ENCODE peak calls at places on chromosome 12, in seven cellular contexts. F is psoas muscle, N is lower lobe of right lung, W is body of pancreas, V is heart right ventricle, L is adrenal gland, Y is AG09309. S is an unnamed sample.

GRCh38 chr12:93173178-93173957 is 204.4 kb upstream of the NUDT4 start:
- DNase-seq in V (no peak), Y (no peak), W (no peak), N (no peak), L (no peak), F (no peak), S (peak; percentile 42)

GRCh38 chr12:52336641-52337040 is 15.4 kb upstream of the KRT83 start:
- DNase-seq in N (no peak), Y (no peak), W (no peak), L (no peak), F (no peak), V (no peak), S (no peak)

GRCh38 chr12:7483343-7483742 is 20.2 kb downstream of the CD163 start:
- DNase-seq in Y (no peak), L (no peak), W (no peak), F (no peak), V (no peak), N (no peak), S (no peak)

GRCh38 chr12:117080707-117081141 is 18.5 kb downstream of the TESC start:
- DNase-seq in L (no peak), F (no peak), W (no peak), V (no peak), N (no peak), Y (no peak), S (no peak)

GRCh38 chr12:130253866-130254265 is 83.8 kb upstream of the PIWIL1 start:
- DNase-seq in W (peak; percentile 16), L (no peak), V (no peak), F (no peak), N (no peak), Y (no peak), S (no peak)

GRCh38 chr12:119713551-119714031 is 45.7 kb downstream of the PRKAB1 start:
- DNase-seq in L (no peak), V (no peak), Y (no peak), W (no peak), N (peak; percentile 73), F (no peak), S (no peak)

GRCh38 chr12:12716151-12716844 is 870 bp upstream of the CDKN1B start:
- DNase-seq in L (no peak), Y (no peak), V (no peak), F (no peak), W (no peak), N (no peak), S (peak; percentile 60)

GRCh38 chr12:74836567-74836966 is 298.9 kb downstream of the ATXN7L3B start:
- DNase-seq in N (no peak), V (no peak), F (no peak), L (no peak), W (no peak), Y (no peak), S (no peak)

GRCh38 chr12:44537354-44537753 is 338.8 kb downstream of the NELL2 start:
- DNase-seq in F (no peak), L (no peak), W (no peak), N (no peak), Y (no peak), V (no peak), S (no peak)

GRCh38 chr12:64585085-64585484 is 25.2 kb upstream of the RASSF3 start:
- DNase-seq in F (no peak), W (no peak), N (peak; percentile 51), L (no peak), Y (no peak), V (no peak), S (no peak)

GRCh38 chr12:96195845-96196451 is 1.8 kb downstream of the ELK3 start:
- DNase-seq in W (no peak), F (no peak), N (no peak), V (peak; percentile 27), L (no peak), Y (no peak), S (peak; percentile 76)

GRCh38 chr12:9731797-9732196 is 1.1 kb downstream of the CLECL1 start:
- DNase-seq in L (no peak), N (no peak), F (no peak), Y (no peak), W (no peak), V (no peak), S (no peak)

GRCh38 chr12:49783917-49784676 is 42.7 kb downstream of the TMBIM6 start:
- DNase-seq in L (no peak), F (peak; percentile 48), V (no peak), W (no peak), Y (peak; percentile 70), N (no peak), S (peak; percentile 53)

GRCh38 chr12:120093592-120094355 is 22.8 kb downstream of the RAB35 start:
- DNase-seq in N (no peak), Y (no peak), L (no peak), F (peak; percentile 47), V (no peak), W (no peak), S (no peak)

GRCh38 chr12:57899010-57899662 is 42.2 kb upstream of the ATP23 start:
- DNase-seq in W (no peak), Y (no peak), V (peak; percentile 43), N (no peak), L (peak; percentile 74), F (peak; percentile 83), S (peak; percentile 64)

GRCh38 chr12:106425061-106425706 is 67.6 kb downstream of the POLR3B start:
- DNase-seq in V (no peak), F (no peak), L (no peak), N (no peak), Y (no peak), W (no peak), S (no peak)

GRCh38 chr12:42936991-42937390 is 347.4 kb upstream of the PRICKLE1 start:
- DNase-seq in N (no peak), V (no peak), W (no peak), F (no peak), Y (no peak), L (no peak), S (no peak)

GRCh38 chr12:58925733-58926113 is 5.4 kb upstream of the LRIG3 start:
- DNase-seq in Y (no peak), F (no peak), N (no peak), L (no peak), W (no peak), V (no peak), S (no peak)

GRCh38 chr12:104171785-104172563 is 34.0 kb upstream of the NFYB start:
- DNase-seq in N (no peak), Y (no peak), F (no peak), V (no peak), W (no peak), L (no peak), S (no peak)

GRCh38 chr12:16299403-16299802 is 21.9 kb upstream of the SLC15A5 start:
- DNase-seq in V (no peak), N (no peak), L (no peak), Y (no peak), W (no peak), F (no peak), S (no peak)

GRCh38 chr12:118183711-118184110 is 47.8 kb downstream of the PEBP1 start:
- DNase-seq in F (no peak), V (no peak), L (no peak), Y (no peak), N (no peak), W (no peak), S (no peak)

GRCh38 chr12:131959641-131960589 is 10.2 kb downstream of the EP400 start:
- DNase-seq in V (no peak), F (no peak), W (no peak), Y (no peak), N (no peak), L (peak; percentile 38), S (no peak)

GRCh38 chr12:47977772-47978597 is 14.6 kb downstream of the TMEM106C start:
- DNase-seq in L (no peak), N (no peak), F (no peak), V (no peak), W (no peak), Y (no peak), S (no peak)

GRCh38 chr12:96143392-96143791 is 50.8 kb upstream of the ELK3 start:
- DNase-seq in N (no peak), Y (no peak), L (no peak), V (no peak), W (no peak), F (no peak), S (no peak)

GRCh38 chr12:8034802-8035201 is 2.3 kb downstream of the FOXJ2 start:
- DNase-seq in W (no peak), N (no peak), Y (no peak), L (no peak), F (no peak), V (no peak), S (no peak)

GRCh38 chr12:62689042-62689839 is 222.6 kb downstream of the MON2 start:
- DNase-seq in N (no peak), Y (no peak), W (no peak), V (no peak), L (no peak), F (no peak), S (no peak)

GRCh38 chr12:123150273-123150803 is 552 bp downstream of the PITPNM2 start:
- DNase-seq in F (peak; percentile 69), W (peak; percentile 45), V (peak; percentile 63), Y (no peak), L (peak; percentile 68), N (peak; percentile 59), S (no peak)

GRCh38 chr12:123149828-123150272 is 1.0 kb downstream of the PITPNM2 start:
- DNase-seq in F (no peak), Y (no peak), W (no peak), L (no peak), N (no peak), V (no peak), S (no peak)

GRCh38 chr12:123152823-123153222 is 1.9 kb upstream of the PITPNM2 start:
- DNase-seq in N (no peak), F (no peak), L (no peak), Y (no peak), V (no peak), W (no peak), S (no peak)

GRCh38 chr12:123151679-123152454 is 977 bp upstream of the PITPNM2 start:
- DNase-seq in L (no peak), N (no peak), F (no peak), Y (no peak), W (no peak), V (no peak), S (no peak)

GRCh38 chr12:123150804-123151678 is at the start of gene PITPNM2:
- DNase-seq in F (peak; percentile 81), N (peak; percentile 77), V (peak; percentile 74), W (peak; percentile 67), Y (no peak), L (peak; percentile 57), S (peak; percentile 46)
- TF ChIP-seq CTCF in F (peak; percentile 49), N (no peak), V (peak; percentile 42), W (no peak), Y (no peak), L (no peak), S (peak; percentile 13)

GRCh38 chr12:121209629-121210572 is at the start of gene P2RX4:
- DNase-seq in N (peak; percentile 92), W (peak; percentile 84), Y (peak; percentile 11), V (peak; percentile 89), L (peak; percentile 84), F (peak; percentile 89), S (peak; percentile 65)
- H3K4me3 ChIP-seq in N (peak within 1 kb of the TSS; percentile 79), W (peak within 1 kb of the TSS; percentile 21), Y (peak within 1 kb of the TSS; percentile 60), V (peak within 1 kb of the TSS; percentile 92), L (peak within 1 kb of the TSS; percentile 21), F (peak within 1 kb of the TSS; percentile 69), S (peak within 1 kb of the TSS; percentile 55)

GRCh38 chr12:6267007-6267721 is 43.3 kb upstream of the PLEKHG6 start:
- DNase-seq in V (no peak), F (no peak), Y (peak; percentile 52), W (no peak), N (peak; percentile 56), L (no peak), S (no peak)
- TF ChIP-seq CTCF in V (no peak), F (no peak), Y (peak; percentile 29), W (no peak), N (no peak), L (no peak), S (no peak)

GRCh38 chr12:40645361-40645760 is 46.9 kb upstream of the CNTN1 start:
- DNase-seq in N (no peak), W (no peak), F (no peak), V (no peak), Y (no peak), L (no peak), S (no peak)
- H3K4me3 ChIP-seq in N (no peak overlapping the region), W (no peak overlapping the region), F (no peak overlapping the region), V (no peak overlapping the region), Y (no peak overlapping the region), L (no peak overlapping the region), S (no peak overlapping the region)